ENCODE peak calls at places on chromosomes 13 and 19, in six cellular contexts. X is cardiac muscle cell; U is activated CD4-positive, alpha-beta T cell treated with anti-CD3 and anti-CD28 coated beads for 48 hours; I is activated T-helper 1 cell treated with anti-CD3 and anti-CD28 coated beads, Interleukin-2, amount 50 U/mL, for 16 hours; S is anterior cingulate cortex; K is cardiac fibroblast. D is an unnamed sample.

GRCh38 chr19:18401580-18402112 is 4.2 kb upstream of the LRRC25 start:
- DNase-seq in X (peak), U (no peak), I (no peak), S (peak), K (peak), D (no peak)

GRCh38 chr19:37654118-37654517 is 1.1 kb downstream of the ZFP30 start:
- DNase-seq in X (peak), U (no peak), I (no peak), S (no peak), K (no peak), D (no peak)

GRCh38 chr13:112213467-112214245 is 146.7 kb downstream of the SOX1 start:
- DNase-seq in X (no peak), U (no peak), I (no peak), S (no peak), K (no peak), D (no peak)

GRCh38 chr19:46958542-46958941 is 61.1 kb upstream of the NPAS1 start:
- DNase-seq in X (peak), U (peak), I (no peak), S (no peak), K (peak), D (no peak)

GRCh38 chr13:51041126-51041525 is 69.9 kb downstream of the C13orf42 start:
- DNase-seq in X (no peak), U (no peak), I (no peak), S (no peak), K (no peak), D (no peak)

GRCh38 chr13:83824120-83824519 is 58.2 kb downstream of the SLITRK1 start:
- DNase-seq in X (no peak), U (no peak), I (no peak), S (no peak), K (no peak), D (no peak)

GRCh38 chr19:42554046-42554575 is 25.8 kb upstream of the CEACAM1 start:
- DNase-seq in X (no peak), U (no peak), I (no peak), S (no peak), K (no peak), D (no peak)

GRCh38 chr13:72025836-72026235 is 158.8 kb upstream of the DACH1 start:
- DNase-seq in X (no peak), U (no peak), I (no peak), S (no peak), K (no peak), D (no peak)

GRCh38 chr13:76707360-76707759 is 178.8 kb downstream of the KCTD12 start:
- DNase-seq in X (peak), U (no peak), I (no peak), S (no peak), K (peak), D (no peak)

GRCh38 chr13:107678075-107678689 is 537.2 kb downstream of the LIG4 start:
- DNase-seq in X (no peak), U (no peak), I (no peak), S (no peak), K (no peak), D (no peak)

GRCh38 chr13:49308104-49308875 is 60.6 kb downstream of the CDADC1 start:
- DNase-seq in X (peak), U (no peak), I (no peak), S (peak), K (peak), D (no peak)

GRCh38 chr13:90393408-90393807 is 954.1 kb upstream of the MIR17HG start:
- DNase-seq in X (no peak), U (no peak), I (no peak), S (no peak), K (no peak), D (no peak)

GRCh38 chr13:112941349-112941748 is 27.7 kb upstream of the MCF2L start:
- DNase-seq in X (no peak), U (no peak), I (no peak), S (no peak), K (no peak), D (no peak)

GRCh38 chr13:102905905-102906304 is 60.1 kb downstream of the ERCC5 start:
- DNase-seq in X (no peak), U (no peak), I (no peak), S (no peak), K (no peak), D (no peak)

GRCh38 chr19:14366529-14366928 is 14.7 kb upstream of the ADGRE5 start:
- DNase-seq in X (peak), U (peak), I (peak), S (peak), K (peak), D (peak)

GRCh38 chr13:28320884-28321574 is 173.9 kb downstream of the FLT1 start:
- DNase-seq in X (no peak), U (no peak), I (no peak), S (no peak), K (no peak), D (no peak)

GRCh38 chr13:43994999-43995859 is 115.5 kb downstream of the LACC1 start:
- DNase-seq in X (no peak), U (no peak), I (no peak), S (no peak), K (no peak), D (no peak)

GRCh38 chr13:29578300-29579048 is 17.0 kb downstream of the SLC7A1 start:
- DNase-seq in X (no peak), U (no peak), I (no peak), S (no peak), K (no peak), D (no peak)

GRCh38 chr19:372306-372890 is 27.8 kb upstream of the MIER2 start:
- DNase-seq in X (peak), U (no peak), I (no peak), S (peak), K (peak), D (no peak)

GRCh38 chr13:84896128-84896527 is 903.1 kb downstream of the SLITRK6 start:
- DNase-seq in X (peak), U (peak), I (no peak), S (no peak), K (peak), D (no peak)

GRCh38 chr13:108003626-108004025 is 211.7 kb downstream of the LIG4 start:
- DNase-seq in X (no peak), U (no peak), I (no peak), S (no peak), K (no peak), D (no peak)

GRCh38 chr13:30421093-30422055 is 919 bp upstream of the UBE2L5 start:
- DNase-seq in X (peak), U (peak), I (no peak), S (peak), K (peak), D (no peak)

GRCh38 chr13:50722437-50723125 is 120.9 kb downstream of the DLEU7 start:
- DNase-seq in X (no peak), U (no peak), I (no peak), S (no peak), K (peak), D (no peak)

GRCh38 chr13:48138270-48138669 is 43.4 kb upstream of the MED4 start:
- DNase-seq in X (no peak), U (peak), I (no peak), S (no peak), K (no peak), D (no peak)

GRCh38 chr19:45340232-45340898 is at the start of gene KLC3:
- DNase-seq in X (no peak), U (peak), I (peak), S (no peak), K (no peak), D (no peak)

GRCh38 chr13:109481046-109481445 is 305.3 kb downstream of the IRS2 start:
- DNase-seq in X (peak), U (no peak), I (no peak), S (no peak), K (peak), D (no peak)

GRCh38 chr13:99419591-99420243 is 81.6 kb upstream of the TM9SF2 start:
- DNase-seq in X (no peak), U (peak), I (no peak), S (no peak), K (no peak), D (no peak)

GRCh38 chr19:40445006-40445312 is 824 bp upstream of the SERTAD3 start:
- DNase-seq in X (no peak), U (no peak), I (no peak), S (no peak), K (no peak), D (no peak)

GRCh38 chr19:51016798-51017683 is 2.5 kb downstream of the KLK10 start:
- DNase-seq in X (peak), U (peak), I (peak), S (peak), K (peak), D (no peak)

GRCh38 chr13:113153810-113154748 is 4.4 kb upstream of the PROZ start:
- DNase-seq in X (peak), U (peak), I (peak), S (peak), K (peak), D (peak)

GRCh38 chr19:3220576-3220975 is 3.9 kb upstream of the CELF5 start:
- DNase-seq in X (no peak), U (no peak), I (no peak), S (no peak), K (no peak), D (no peak)

GRCh38 chr13:93549326-93549855 is 322.8 kb downstream of the GPC6 start:
- DNase-seq in X (peak), U (no peak), I (no peak), S (no peak), K (no peak), D (no peak)

GRCh38 chr19:51094696-51095279 is 12.1 kb upstream of the KLK14 start:
- DNase-seq in X (peak), U (peak), I (no peak), S (no peak), K (peak), D (no peak)

GRCh38 chr19:14177496-14178074 is 28.4 kb downstream of the ADGRL1 start:
- DNase-seq in X (peak), U (no peak), I (no peak), S (no peak), K (no peak), D (no peak)

GRCh38 chr13:71811344-71811743 is 55.7 kb downstream of the DACH1 start:
- DNase-seq in X (no peak), U (no peak), I (no peak), S (no peak), K (no peak), D (no peak)

D was measured in central memory CD8-positive, alpha-beta T cell.